ENCODE peak calls at places on chromosomes 16 and 17, in six cellular contexts. V is stimulated activated CD8-positive, alpha-beta memory T cell treated with anti-CD3 and anti-CD28 coated beads, Interleukin-15, amount 100 ng/mL, for 24 hours; C is M059J; N is lower lobe of right lung; A is stimulated activated CD4-positive, alpha-beta T cell treated with anti-CD3 and anti-CD28 coated beads, Interleukin-2, amount 100 ng/mL, for 48 hours; U is epithelial cell of esophagus. K is an unnamed sample.

GRCh38 chr17:66468241-66469087 is 166.1 kb downstream of the PRKCA start:
- DNase-seq in V (no peak), A (no peak), C (peak), U (peak), N (no peak), K (peak)

GRCh38 chr16:529012-529575 is 1.6 kb downstream of the CAPN15 start:
- DNase-seq in N (no peak), U (no peak), V (no peak), A (no peak), C (no peak), K (no peak)

GRCh38 chr17:82517230-82517865 is 2.2 kb upstream of the FOXK2 start:
- DNase-seq in A (no peak), U (peak), N (no peak), C (no peak), V (no peak), K (no peak)

GRCh38 chr16:68444058-68444657 is 4.2 kb downstream of the SMPD3 start:
- DNase-seq in V (no peak), N (no peak), C (peak), U (peak), A (no peak), K (peak)

GRCh38 chr16:9082422-9082821 is 9.0 kb upstream of the HAPSTR1 start:
- DNase-seq in V (no peak), U (no peak), C (no peak), N (no peak), A (no peak), K (no peak)

GRCh38 chr16:76946879-76947278 is 244.1 kb upstream of the MON1B start:
- DNase-seq in C (peak), U (peak), A (no peak), V (no peak), N (no peak), K (peak)

GRCh38 chr16:29811170-29811895 is 660 bp upstream of the PRRT2 start:
- DNase-seq in U (peak), A (peak), N (peak), V (peak), C (peak), K (peak)

GRCh38 chr16:18050777-18051176 is 285.8 kb downstream of the NPIPA8 start:
- DNase-seq in U (no peak), N (no peak), A (no peak), V (no peak), C (no peak), K (no peak)

GRCh38 chr16:82990155-82990554 is 363.4 kb downstream of the CDH13 start:
- DNase-seq in N (no peak), U (peak), V (no peak), A (no peak), C (peak), K (peak)

GRCh38 chr17:51245535-51245934 is 14.3 kb downstream of the MBTD1 start:
- DNase-seq in C (no peak), N (no peak), U (no peak), V (no peak), A (no peak), K (no peak)

GRCh38 chr17:83083368-83084201 is 4.2 kb downstream of the METRNL start:
- DNase-seq in A (peak), C (peak), V (no peak), N (no peak), U (peak), K (peak)

GRCh38 chr17:16917995-16918394 is 53.9 kb downstream of the TNFRSF13B start:
- DNase-seq in C (no peak), V (no peak), N (peak), U (no peak), A (no peak), K (no peak)

GRCh38 chr17:74532115-74532514 is 840 bp upstream of the CD300LB start:
- DNase-seq in V (no peak), U (no peak), C (peak), A (no peak), N (peak), K (peak)

GRCh38 chr17:42675984-42676423 is 790 bp downstream of the PLEKHH3 start:
- DNase-seq in N (peak), U (peak), C (peak), V (no peak), A (no peak), K (peak)

GRCh38 chr16:2299121-2299914 is 31.4 kb upstream of the RNPS1 start:
- DNase-seq in V (no peak), U (no peak), C (no peak), N (no peak), A (no peak), K (no peak)

GRCh38 chr16:31427441-31428276 is 501 bp downstream of the COX6A2 start:
- DNase-seq in U (peak), C (peak), N (peak), A (no peak), V (peak), K (peak)